ENCODE peak calls at places on chromosomes 4 and X, in ten cellular contexts. F, Q, R, D, B, E, N, W, J and X are unnamed samples.

GRCh38 chrX:130005408-130005807 is 23.0 kb downstream of the BCORL1 start:
- DNase-seq in F (no peak), Q (no peak), R (no peak), D (no peak), B (no peak), E (no peak), N (no peak), W (no peak), J (no peak), X (no peak)

GRCh38 chr4:53450773-53451172 is 73.3 kb downstream of the FIP1L1 start:
- DNase-seq in F (no peak), Q (peak), R (no peak), D (no peak), B (no peak), E (no peak), N (no peak), W (no peak), J (no peak), X (no peak)

GRCh38 chrX:84216406-84216805 is 28.4 kb upstream of the RPS6KA6 start:
- DNase-seq in F (no peak), Q (no peak), R (no peak), D (no peak), B (no peak), E (no peak), N (no peak), W (no peak), J (no peak), X (no peak)

GRCh38 chr4:1365271-1366178 is 18.5 kb downstream of the UVSSA start:
- DNase-seq in F (no peak), Q (no peak), R (no peak), D (no peak), B (no peak), E (no peak), N (peak), W (no peak), J (no peak), X (no peak)

GRCh38 chr4:44629280-44629866 is 22.1 kb downstream of the YIPF7 start:
- DNase-seq in F (peak), Q (peak), R (no peak), D (peak), B (peak), E (peak), N (no peak), W (peak), J (no peak), X (peak)

GRCh38 chr4:178086324-178086723 is 644.1 kb upstream of the AGA start:
- DNase-seq in F (peak), Q (no peak), R (no peak), D (peak), B (no peak), E (no peak), N (no peak), W (no peak), J (no peak), X (no peak)

GRCh38 chr4:8102831-8103230 is 55.8 kb downstream of the ABLIM2 start:
- DNase-seq in F (no peak), Q (no peak), R (no peak), D (no peak), B (no peak), E (no peak), N (no peak), W (no peak), J (no peak), X (no peak)

GRCh38 chr4:5753766-5754528 is 42.9 kb downstream of the EVC start:
- DNase-seq in F (no peak), Q (peak), R (no peak), D (no peak), B (no peak), E (no peak), N (no peak), W (no peak), J (no peak), X (no peak)

GRCh38 chrX:48918644-48919340 is at the start of gene PIM2:
- DNase-seq in F (peak), Q (peak), R (no peak), D (peak), B (peak), E (peak), N (peak), W (peak), J (peak), X (peak)

GRCh38 chrX:71177327-71177726 is 32.7 kb downstream of the NLGN3 start:
- DNase-seq in F (peak), Q (peak), R (no peak), D (no peak), B (no peak), E (no peak), N (no peak), W (no peak), J (no peak), X (no peak)

GRCh38 chr4:63777571-63777970 is 631.7 kb downstream of the TECRL start:
- DNase-seq in F (no peak), Q (no peak), R (no peak), D (no peak), B (no peak), E (no peak), N (no peak), W (no peak), J (no peak), X (no peak)

GRCh38 chr4:25908491-25908901 is 5.5 kb upstream of the SMIM20 start:
- DNase-seq in F (no peak), Q (peak), R (peak), D (no peak), B (peak), E (no peak), N (no peak), W (no peak), J (no peak), X (no peak)